ENCODE peak calls at places on chromosomes 3 and 15, in six cellular contexts. One of them, this sample, is unnamed. For H3K27me3 and H3K9me3, the result is how much of the 10 kb centered on the place peaks cover.

GRCh38 chr3:27590437-27591320 is 106.5 kb upstream of the SLC4A7 start:
- DNase-seq in BE2C: no peak
- DNase-seq in stomach: no peak
- DNase-seq in WERI-Rb-1: no peak
- DNase-seq in neuronal stem cell: no peak
- DNase-seq in lower lobe of right lung: no peak
- DNase-seq in this sample: no peak

GRCh38 chr15:52113708-52114107 is 1.1 kb upstream of the BCL2L10 start:
- DNase-seq in BE2C: no peak
- DNase-seq in stomach: no peak
- DNase-seq in WERI-Rb-1: no peak
- DNase-seq in neuronal stem cell: no peak
- DNase-seq in lower lobe of right lung: no peak
- DNase-seq in this sample: no peak

GRCh38 chr3:106728315-106728821 is 648.9 kb upstream of the CCDC54 start:
- DNase-seq in BE2C: no peak
- DNase-seq in stomach: no peak
- DNase-seq in WERI-Rb-1: no peak
- DNase-seq in neuronal stem cell: no peak
- DNase-seq in lower lobe of right lung: no peak
- DNase-seq in this sample: no peak

GRCh38 chr3:133965033-133965570 is 64.6 kb downstream of the SLCO2A1 start:
- DNase-seq in BE2C: no peak
- DNase-seq in stomach: no peak
- DNase-seq in WERI-Rb-1: no peak
- DNase-seq in neuronal stem cell: no peak
- DNase-seq in lower lobe of right lung: no peak
- DNase-seq in this sample: no peak

GRCh38 chr15:43186003-43186353 is 775 bp downstream of the CCNDBP1 start:
- DNase-seq in BE2C: no peak
- DNase-seq in stomach: no peak
- DNase-seq in WERI-Rb-1: no peak
- DNase-seq in neuronal stem cell: no peak
- DNase-seq in lower lobe of right lung: no peak
- DNase-seq in this sample: no peak

GRCh38 chr15:59738676-59739075 is 49.6 kb upstream of the BNIP2 start:
- DNase-seq in BE2C: no peak
- DNase-seq in stomach: no peak
- DNase-seq in WERI-Rb-1: no peak
- DNase-seq in neuronal stem cell: no peak
- DNase-seq in lower lobe of right lung: no peak
- DNase-seq in this sample: no peak

GRCh38 chr15:78016860-78017259 is 60.7 kb downstream of the TBC1D2B start:
- DNase-seq in BE2C: no peak
- DNase-seq in stomach: peak
- DNase-seq in WERI-Rb-1: no peak
- DNase-seq in neuronal stem cell: no peak
- DNase-seq in lower lobe of right lung: no peak
- DNase-seq in this sample: no peak

GRCh38 chr15:98826658-98827057 is 178.3 kb downstream of the IGF1R start:
- DNase-seq in BE2C: no peak
- DNase-seq in stomach: no peak
- DNase-seq in WERI-Rb-1: no peak
- DNase-seq in neuronal stem cell: no peak
- DNase-seq in lower lobe of right lung: no peak
- DNase-seq in this sample: no peak

GRCh38 chr15:73631915-73632669 is 1.1 kb downstream of the NPTN start:
- DNase-seq in BE2C: peak
- DNase-seq in stomach: no peak
- DNase-seq in WERI-Rb-1: no peak
- DNase-seq in neuronal stem cell: no peak
- DNase-seq in lower lobe of right lung: no peak
- DNase-seq in this sample: no peak

GRCh38 chr15:68620721-68621528 is 42.1 kb downstream of the CORO2B start:
- DNase-seq in BE2C: peak
- DNase-seq in stomach: peak
- DNase-seq in WERI-Rb-1: peak
- DNase-seq in neuronal stem cell: no peak
- DNase-seq in lower lobe of right lung: peak
- DNase-seq in this sample: no peak

GRCh38 chr3:155424041-155424605 is 130.6 kb upstream of the STRIT1 start:
- DNase-seq in BE2C: no peak
- DNase-seq in stomach: no peak
- DNase-seq in WERI-Rb-1: no peak
- DNase-seq in neuronal stem cell: no peak
- DNase-seq in lower lobe of right lung: no peak
- DNase-seq in this sample: no peak

GRCh38 chr3:49607105-49607591 is 52.9 kb downstream of the BSN start:
- DNase-seq in BE2C: no peak
- DNase-seq in stomach: peak
- DNase-seq in WERI-Rb-1: no peak
- DNase-seq in neuronal stem cell: no peak
- DNase-seq in lower lobe of right lung: no peak
- DNase-seq in this sample: no peak

GRCh38 chr3:2097641-2098191 is 950 bp upstream of the CNTN4 start:
- DNase-seq in BE2C: no peak
- DNase-seq in stomach: no peak
- DNase-seq in WERI-Rb-1: peak
- DNase-seq in neuronal stem cell: no peak
- DNase-seq in lower lobe of right lung: no peak
- DNase-seq in this sample: no peak
- H3K27me3 ChIP-seq in BE2C: under half
- H3K27me3 ChIP-seq in stomach: under half
- H3K27me3 ChIP-seq in WERI-Rb-1: under half
- H3K27me3 ChIP-seq in neuronal stem cell: under half
- H3K27me3 ChIP-seq in lower lobe of right lung: under half
- H3K27me3 ChIP-seq in this sample: half or more

GRCh38 chr15:29140475-29141172 is 129.0 kb downstream of the NSMCE3 start:
- DNase-seq in BE2C: no peak
- DNase-seq in stomach: peak
- DNase-seq in WERI-Rb-1: no peak
- DNase-seq in neuronal stem cell: no peak
- DNase-seq in lower lobe of right lung: no peak
- DNase-seq in this sample: no peak

GRCh38 chr15:29138260-29138659 is 131.4 kb downstream of the NSMCE3 start:
- DNase-seq in BE2C: no peak
- DNase-seq in stomach: no peak
- DNase-seq in WERI-Rb-1: no peak
- DNase-seq in neuronal stem cell: no peak
- DNase-seq in lower lobe of right lung: no peak
- DNase-seq in this sample: no peak

GRCh38 chr15:29139072-29139471 is 130.6 kb downstream of the NSMCE3 start:
- DNase-seq in BE2C: no peak
- DNase-seq in stomach: no peak
- DNase-seq in WERI-Rb-1: no peak
- DNase-seq in neuronal stem cell: no peak
- DNase-seq in lower lobe of right lung: no peak
- DNase-seq in this sample: no peak

GRCh38 chr15:29141206-29141907 is 128.3 kb downstream of the NSMCE3 start:
- DNase-seq in BE2C: no peak
- DNase-seq in stomach: peak
- DNase-seq in WERI-Rb-1: no peak
- DNase-seq in neuronal stem cell: no peak
- DNase-seq in lower lobe of right lung: no peak
- DNase-seq in this sample: no peak

DNA sequence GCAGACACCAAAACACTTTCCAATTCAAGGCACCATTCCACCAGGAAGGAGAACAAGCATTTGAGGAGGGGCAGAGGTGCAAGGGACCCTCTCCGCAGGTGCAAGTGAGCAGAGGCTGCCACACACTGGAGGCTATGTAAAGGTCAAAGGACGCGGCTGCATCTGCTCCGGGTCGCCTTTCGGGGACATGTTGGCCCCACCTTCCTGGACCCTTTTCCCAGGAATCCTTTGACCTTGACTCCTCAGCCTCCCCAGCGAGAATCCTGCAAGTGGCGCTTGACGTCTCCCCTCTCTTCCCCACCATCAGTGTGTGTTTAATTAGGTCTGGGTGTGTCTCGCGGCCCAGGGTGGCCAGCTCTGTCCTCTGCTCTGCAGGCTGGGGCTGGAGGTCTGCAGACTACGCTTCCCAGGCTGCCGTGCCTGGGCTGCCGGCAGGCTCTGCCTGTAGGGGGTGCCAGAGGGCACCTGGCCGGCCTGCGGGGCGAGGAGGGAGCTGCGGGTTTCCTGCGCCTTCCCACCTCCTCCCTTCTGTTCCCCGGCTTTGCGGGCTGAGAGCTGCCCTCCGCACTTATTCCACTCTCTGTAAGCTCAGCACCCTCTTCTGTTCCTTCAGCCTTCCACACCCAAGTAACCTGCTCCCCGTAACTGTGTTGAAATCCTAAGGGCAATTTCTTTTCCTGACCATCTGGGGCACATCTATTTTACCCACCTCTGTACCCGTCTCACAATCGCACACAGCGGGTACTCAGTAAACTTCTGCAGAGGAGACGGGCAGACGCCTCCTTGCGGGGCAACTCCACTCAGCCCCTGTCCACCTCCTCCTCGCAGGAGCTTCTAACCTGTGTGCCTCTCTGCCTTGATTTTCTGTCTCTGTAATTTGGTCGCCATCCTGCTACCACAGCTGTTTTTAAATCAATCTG is 129.8 kb downstream of the NSMCE3 start:
- DNase-seq in BE2C: peak
- DNase-seq in stomach: peak
- DNase-seq in WERI-Rb-1: peak
- DNase-seq in neuronal stem cell: peak
- DNase-seq in lower lobe of right lung: no peak
- DNase-seq in this sample: peak
- H3K9me3 ChIP-seq in BE2C: under half
- H3K9me3 ChIP-seq in stomach: under half
- H3K9me3 ChIP-seq in WERI-Rb-1: under half
- H3K9me3 ChIP-seq in neuronal stem cell: under half
- H3K9me3 ChIP-seq in lower lobe of right lung: under half
- H3K9me3 ChIP-seq in this sample: under half

GRCh38 chr15:56293495-56294292 is 50.0 kb upstream of the RFX7 start:
- DNase-seq in BE2C: no peak
- DNase-seq in stomach: no peak
- DNase-seq in WERI-Rb-1: no peak
- DNase-seq in neuronal stem cell: no peak
- DNase-seq in lower lobe of right lung: no peak
- DNase-seq in this sample: no peak
- H3K27me3 ChIP-seq in BE2C: under half
- H3K27me3 ChIP-seq in stomach: under half
- H3K27me3 ChIP-seq in WERI-Rb-1: under half
- H3K27me3 ChIP-seq in neuronal stem cell: under half
- H3K27me3 ChIP-seq in lower lobe of right lung: under half
- H3K27me3 ChIP-seq in this sample: under half

GRCh38 chr3:41572092-41572491 is 372.8 kb downstream of the CTNNB1 start:
- DNase-seq in BE2C: no peak
- DNase-seq in stomach: no peak
- DNase-seq in WERI-Rb-1: no peak
- DNase-seq in neuronal stem cell: no peak
- DNase-seq in lower lobe of right lung: no peak
- DNase-seq in this sample: no peak
- H3K9me3 ChIP-seq in BE2C: under half
- H3K9me3 ChIP-seq in stomach: under half
- H3K9me3 ChIP-seq in WERI-Rb-1: under half
- H3K9me3 ChIP-seq in neuronal stem cell: under half
- H3K9me3 ChIP-seq in lower lobe of right lung: under half
- H3K9me3 ChIP-seq in this sample: under half

DNA sequence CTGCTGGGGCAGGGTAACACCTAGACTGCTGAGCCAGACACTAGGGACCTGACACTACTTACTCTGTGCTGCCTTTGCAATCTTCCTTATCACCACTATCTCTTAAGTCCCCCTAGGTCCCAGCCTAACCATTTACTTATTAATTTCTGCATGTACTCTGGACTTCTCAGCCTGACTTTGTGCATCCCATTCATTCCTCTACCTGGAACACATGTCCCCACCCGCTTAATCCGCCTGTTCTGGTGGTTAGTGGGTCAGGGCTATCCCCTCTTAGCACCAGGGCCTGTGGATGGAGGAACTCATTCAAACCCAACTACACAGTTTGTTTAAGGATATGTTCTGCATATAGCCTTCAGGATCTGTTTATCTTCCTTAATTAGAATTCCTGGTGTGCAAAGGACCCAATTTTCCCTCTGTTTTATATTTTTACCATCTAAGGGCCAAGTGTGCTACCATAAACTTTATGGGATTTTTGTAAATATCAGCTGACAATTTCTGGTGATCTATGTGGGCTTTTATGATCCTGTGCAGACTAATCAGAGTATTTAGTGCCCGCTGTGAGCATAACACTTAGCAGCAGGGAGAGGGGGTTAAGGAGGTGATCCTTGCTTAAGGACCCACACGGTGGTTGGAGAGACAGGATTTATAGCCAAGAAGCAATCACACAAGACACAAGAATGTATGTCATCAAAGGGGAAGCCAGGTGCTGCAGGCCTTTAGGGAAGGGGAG is 4.8 kb upstream of the CACNA1D start:
- DNase-seq in BE2C: no peak
- DNase-seq in stomach: no peak
- DNase-seq in WERI-Rb-1: peak
- DNase-seq in neuronal stem cell: no peak
- DNase-seq in lower lobe of right lung: no peak
- DNase-seq in this sample: no peak
- H3K27me3 ChIP-seq in BE2C: under half
- H3K27me3 ChIP-seq in stomach: under half
- H3K27me3 ChIP-seq in WERI-Rb-1: under half
- H3K27me3 ChIP-seq in neuronal stem cell: under half
- H3K27me3 ChIP-seq in lower lobe of right lung: under half
- H3K27me3 ChIP-seq in this sample: under half